ENCODE peak calls at places on chromosome 7, in eight cellular contexts. B is endothelial cell; F is memory B cell; S is neural crest cell; O is NCI-H1105 treated with DMSO at 0.1 percent for 48 hours; X is left cardiac atrium; Z is HTR-8/SVneo; N is activated naive CD4-positive, alpha-beta T cell treated with anti-CD3 and anti-CD28 coated beads, Interleukin-2, amount 50 U/mL, for 72 hours. G is an unnamed sample.

GRCh38 chr7:4650471-4651047 is 31.5 kb upstream of the FOXK1 start:
- DNase-seq in B (no peak), F (no peak), S (peak), O (no peak), X (peak), Z (no peak), N (no peak), G (peak)

GRCh38 chr7:148650232-148650858 is 48.4 kb upstream of the CUL1 start:
- DNase-seq in B (no peak), F (no peak), S (no peak), O (no peak), X (no peak), Z (peak), N (no peak), G (no peak)

GRCh38 chr7:148856035-148856881 is 27.8 kb downstream of the EZH2 start:
- DNase-seq in B (peak), F (peak), S (peak), O (no peak), X (peak), Z (peak), N (no peak), G (peak)

GRCh38 chr7:17370901-17371550 is 72.6 kb downstream of the AHR start:
- DNase-seq in B (no peak), F (no peak), S (no peak), O (no peak), X (peak), Z (no peak), N (no peak), G (no peak)

GRCh38 chr7:146053492-146053891 is 63.1 kb upstream of the CNTNAP2 start:
- DNase-seq in B (no peak), F (no peak), S (no peak), O (no peak), X (no peak), Z (no peak), N (no peak), G (no peak)

GRCh38 chr7:147276783-147277370 is 1160.3 kb downstream of the CNTNAP2 start:
- DNase-seq in B (no peak), F (no peak), S (no peak), O (peak), X (no peak), Z (no peak), N (no peak), G (no peak)

GRCh38 chr7:151087247-151088018 is 1.2 kb downstream of the AGAP3 start:
- DNase-seq in B (no peak), F (peak), S (no peak), O (peak), X (peak), Z (no peak), N (peak), G (peak)

GRCh38 chr7:13098161-13098560 is 410.7 kb downstream of the ARL4A start:
- DNase-seq in B (no peak), F (no peak), S (no peak), O (no peak), X (no peak), Z (no peak), N (no peak), G (no peak)

GRCh38 chr7:84364708-84365107 is 170.1 kb upstream of the SEMA3A start:
- DNase-seq in B (no peak), F (no peak), S (no peak), O (no peak), X (no peak), Z (no peak), N (no peak), G (peak)

GRCh38 chr7:85693326-85693725 is 506.5 kb upstream of the SEMA3D start:
- DNase-seq in B (no peak), F (no peak), S (no peak), O (no peak), X (no peak), Z (no peak), N (no peak), G (no peak)

GRCh38 chr7:121107923-121108498 is 119.5 kb downstream of the CPED1 start:
- DNase-seq in B (peak), F (no peak), S (no peak), O (peak), X (no peak), Z (peak), N (no peak), G (peak)

GRCh38 chr7:140591178-140591902 is 49.3 kb downstream of the DENND2A start:
- DNase-seq in B (no peak), F (no peak), S (no peak), O (no peak), X (no peak), Z (no peak), N (no peak), G (no peak)

GRCh38 chr7:1691096-1691495 is 21.0 kb downstream of the ELFN1 start:
- DNase-seq in B (no peak), F (no peak), S (no peak), O (no peak), X (no peak), Z (no peak), N (no peak), G (peak)

GRCh38 chr7:32494946-32495297 is 367 bp upstream of the AVL9 start:
- DNase-seq in B (no peak), F (no peak), S (no peak), O (no peak), X (no peak), Z (no peak), N (no peak), G (no peak)

GRCh38 chr7:151291206-151291605 is 42.7 kb upstream of the SMARCD3 start:
- DNase-seq in B (no peak), F (no peak), S (no peak), O (no peak), X (no peak), Z (no peak), N (peak), G (no peak)

GRCh38 chr7:104397442-104397841 is 69.0 kb downstream of the LHFPL3 start:
- DNase-seq in B (no peak), F (no peak), S (no peak), O (no peak), X (no peak), Z (no peak), N (no peak), G (no peak)

GRCh38 chr7:112395893-112396292 is 54.4 kb upstream of the IFRD1 start:
- DNase-seq in B (no peak), F (no peak), S (no peak), O (no peak), X (no peak), Z (no peak), N (no peak), G (no peak)

GRCh38 chr7:91270372-91270771 is 6.1 kb downstream of the FZD1 start:
- DNase-seq in B (no peak), F (no peak), S (no peak), O (no peak), X (no peak), Z (no peak), N (no peak), G (peak)

GRCh38 chr7:121138262-121138933 is 149.9 kb downstream of the CPED1 start:
- DNase-seq in B (no peak), F (peak), S (no peak), O (peak), X (no peak), Z (no peak), N (no peak), G (no peak)

GRCh38 chr7:69445549-69445948 is 152.7 kb upstream of the AUTS2 start:
- DNase-seq in B (no peak), F (no peak), S (no peak), O (no peak), X (no peak), Z (no peak), N (no peak), G (no peak)

GRCh38 chr7:127938588-127938987 is 92.6 kb downstream of the LRRC4 start:
- DNase-seq in B (no peak), F (no peak), S (no peak), O (no peak), X (no peak), Z (peak), N (no peak), G (no peak)

GRCh38 chr7:38321515-38321944 is 48.1 kb upstream of the TARP start:
- DNase-seq in B (no peak), F (no peak), S (no peak), O (no peak), X (no peak), Z (no peak), N (no peak), G (no peak)

GRCh38 chr7:150631084-150631824 is 931 bp downstream of the GIMAP6 start:
- DNase-seq in B (peak), F (no peak), S (no peak), O (no peak), X (peak), Z (no peak), N (no peak), G (no peak)

GRCh38 chr7:120792861-120793130 is 65.1 kb downstream of the TSPAN12 start:
- DNase-seq in B (no peak), F (no peak), S (no peak), O (no peak), X (no peak), Z (no peak), N (no peak), G (no peak)

GRCh38 chr7:120941064-120941463 is 9.5 kb upstream of the ING3 start:
- DNase-seq in B (no peak), F (no peak), S (no peak), O (no peak), X (no peak), Z (no peak), N (no peak), G (peak)

GRCh38 chr7:98687331-98687863 is 70.3 kb downstream of the NPTX2 start:
- DNase-seq in B (no peak), F (no peak), S (no peak), O (peak), X (no peak), Z (no peak), N (no peak), G (peak)

GRCh38 chr7:82141427-82141826 is 302.1 kb downstream of the CACNA2D1 start:
- DNase-seq in B (no peak), F (no peak), S (no peak), O (no peak), X (no peak), Z (no peak), N (no peak), G (no peak)

GRCh38 chr7:102466097-102466496 is 1.3 kb downstream of the LRWD1 start:
- DNase-seq in B (no peak), F (no peak), S (no peak), O (no peak), X (peak), Z (no peak), N (no peak), G (no peak)

G was measured in HAP-1.